ENCODE peak calls at places on chromosome 3, in five cellular contexts. A is astrocyte, E is OCI-LY7, R is HepG2, L is cardiac muscle cell. Q is an unnamed sample.

GRCh38 chr3:3170998-3171397 is 8.5 kb downstream of the CRBN start:
- DNase-seq in A (no peak), E (peak; percentile 27), R (no peak), L (peak; percentile 50), Q (no peak)

GRCh38 chr3:59540241-59540640 is 490.4 kb upstream of the CFAP20DC start:
- DNase-seq in A (peak; percentile 70), E (no peak), R (no peak), L (no peak), Q (no peak)

GRCh38 chr3:111336511-111336910 is 205.5 kb upstream of the CD96 start:
- DNase-seq in A (peak; percentile 36), E (no peak), R (no peak), L (peak; percentile 17), Q (no peak)

GRCh38 chr3:170007031-170007663 is 30.6 kb upstream of the GPR160 start:
- DNase-seq in A (peak; percentile 64), E (peak; percentile 69), R (peak; percentile 51), L (peak; percentile 92), Q (no peak)

GRCh38 chr3:56763233-56763632 is 38.5 kb downstream of the ARHGEF3 start:
- DNase-seq in A (no peak), E (no peak), R (no peak), L (no peak), Q (no peak)

GRCh38 chr3:38646062-38646461 is 3.4 kb downstream of the SCN5A start:
- DNase-seq in A (no peak), E (no peak), R (no peak), L (no peak), Q (no peak)

GRCh38 chr3:171936231-171936841 is 93.2 kb downstream of the TMEM212 start:
- DNase-seq in A (peak; percentile 82), E (no peak), R (no peak), L (peak; percentile 92), Q (no peak)

GRCh38 chr3:101695779-101696372 is 9.4 kb upstream of the RPL24 start:
- DNase-seq in A (peak; percentile 25), E (peak; percentile 81), R (peak; percentile 67), L (peak; percentile 68), Q (no peak)

GRCh38 chr3:123419156-123419849 is 29.6 kb downstream of the ADCY5 start:
- DNase-seq in A (no peak), E (no peak), R (no peak), L (no peak), Q (no peak)

GRCh38 chr3:31132132-31132769 is 237.8 kb upstream of the GADL1 start:
- DNase-seq in A (peak; percentile 36), E (peak; percentile 54), R (peak; percentile 39), L (peak; percentile 68), Q (no peak)

GRCh38 chr3:143360244-143360643 is 240.7 kb downstream of the CHST2 start:
- DNase-seq in A (peak; percentile 60), E (no peak), R (no peak), L (peak; percentile 49), Q (no peak)

GRCh38 chr3:56988874-56989433 is 71.5 kb upstream of the SPATA12 start:
- DNase-seq in A (peak; percentile 44), E (peak; percentile 78), R (peak; percentile 73), L (peak; percentile 93), Q (peak; percentile 85)

DNA sequence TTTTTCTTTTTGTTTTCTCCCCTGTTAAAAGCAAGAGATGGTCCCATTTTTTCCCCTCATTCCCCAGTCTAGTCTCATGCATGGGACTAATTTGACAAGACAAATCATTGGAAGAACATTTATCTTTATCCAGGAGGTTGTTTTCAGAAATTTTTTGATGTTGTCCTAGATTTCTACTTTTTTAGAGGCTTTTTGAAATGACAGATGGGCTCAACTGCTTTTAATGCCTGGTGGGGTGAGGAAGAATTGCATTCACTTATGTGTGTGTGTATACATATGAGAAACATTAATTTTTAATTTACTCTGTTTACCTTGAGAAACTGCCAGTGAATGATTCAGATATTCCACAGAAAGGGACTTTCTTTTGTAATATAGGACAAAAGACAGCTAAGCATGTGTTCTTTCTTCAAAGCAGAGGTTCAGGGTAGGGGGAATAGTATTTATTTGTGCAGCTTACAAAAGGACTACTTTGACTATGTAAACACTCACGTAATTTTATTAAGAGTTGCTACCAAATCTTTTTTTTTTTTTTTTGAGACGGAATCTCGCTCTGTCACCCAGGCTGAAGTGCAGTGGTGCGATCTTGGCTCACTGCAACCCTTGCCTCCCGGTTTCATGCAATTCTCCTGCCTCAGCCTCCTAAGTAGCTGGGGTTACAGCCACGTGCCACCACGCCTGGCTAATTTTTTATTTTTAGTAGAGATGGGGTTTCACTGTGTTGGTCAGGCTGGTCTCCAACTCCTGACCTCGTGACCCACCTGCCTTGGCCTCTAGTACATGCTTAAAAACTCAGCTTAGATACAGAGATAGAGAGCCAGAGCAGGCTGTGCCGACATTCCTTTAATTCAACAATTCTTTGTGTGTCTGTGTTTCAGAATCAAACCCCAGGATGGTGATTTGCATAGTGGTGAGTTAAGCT is 130.1 kb upstream of the RARB start:
- DNase-seq in A (peak; percentile 32), E (no peak), R (no peak), L (peak; percentile 13), Q (no peak)
- TF ChIP-seq CTCF in A (no peak), E (no peak), R (no peak), L (no peak), Q (no peak)

GRCh38 chr3:114824014-114824413 is 323.1 kb downstream of the ZBTB20 start:
- DNase-seq in A (no peak), E (no peak), R (no peak), L (no peak), Q (no peak)

GRCh38 chr3:114827495-114827894 is 319.6 kb downstream of the ZBTB20 start:
- DNase-seq in A (peak; percentile 30), E (peak; percentile 43), R (peak; percentile 66), L (peak; percentile 66), Q (no peak)

GRCh38 chr3:114823061-114823460 is 324.0 kb downstream of the ZBTB20 start:
- DNase-seq in A (no peak), E (no peak), R (no peak), L (no peak), Q (no peak)
- H3K27ac ChIP-seq in A (no peak overlapping the region), E (no peak overlapping the region), R (no peak overlapping the region), L (no peak overlapping the region), Q (no peak overlapping the region)

GRCh38 chr3:61448378-61448777 is 113.0 kb upstream of the PTPRG start:
- DNase-seq in A (no peak), E (no peak), R (no peak), L (peak; percentile 20), Q (no peak)
- H3K4me1 ChIP-seq in A (no peaks in the 10 kb centered on the region), E (no peaks in the 10 kb centered on the region), R (peaks cover 9% of the 10 kb centered on the region), L (peaks cover 5% of the 10 kb centered on the region), Q (no peaks in the 10 kb centered on the region)

DNA sequence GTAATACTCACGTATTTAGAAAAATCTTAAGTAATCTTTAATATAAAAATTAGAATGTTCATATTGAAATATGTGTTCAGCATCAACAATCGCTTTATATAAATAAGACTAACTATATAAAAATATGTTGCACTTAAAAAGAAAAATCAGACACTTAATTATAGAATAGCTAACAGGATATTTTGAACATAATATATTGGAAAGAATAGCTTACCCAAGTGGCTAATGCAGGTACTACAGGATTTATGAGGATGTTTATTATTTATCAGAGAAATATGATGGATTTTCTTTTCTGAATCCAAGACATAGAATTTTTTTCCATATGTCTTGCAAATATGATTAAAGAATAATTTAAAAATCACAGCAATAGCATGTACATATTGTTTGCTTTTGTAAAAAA is 567.9 kb upstream of the GBE1 start:
- DNase-seq in A (no peak), E (no peak), R (no peak), L (no peak), Q (no peak)
- TF ChIP-seq CTCF in A (peak; percentile 3), E (peak; percentile 65), R (no peak), L (peak; percentile 14), Q (no peak)

DNA sequence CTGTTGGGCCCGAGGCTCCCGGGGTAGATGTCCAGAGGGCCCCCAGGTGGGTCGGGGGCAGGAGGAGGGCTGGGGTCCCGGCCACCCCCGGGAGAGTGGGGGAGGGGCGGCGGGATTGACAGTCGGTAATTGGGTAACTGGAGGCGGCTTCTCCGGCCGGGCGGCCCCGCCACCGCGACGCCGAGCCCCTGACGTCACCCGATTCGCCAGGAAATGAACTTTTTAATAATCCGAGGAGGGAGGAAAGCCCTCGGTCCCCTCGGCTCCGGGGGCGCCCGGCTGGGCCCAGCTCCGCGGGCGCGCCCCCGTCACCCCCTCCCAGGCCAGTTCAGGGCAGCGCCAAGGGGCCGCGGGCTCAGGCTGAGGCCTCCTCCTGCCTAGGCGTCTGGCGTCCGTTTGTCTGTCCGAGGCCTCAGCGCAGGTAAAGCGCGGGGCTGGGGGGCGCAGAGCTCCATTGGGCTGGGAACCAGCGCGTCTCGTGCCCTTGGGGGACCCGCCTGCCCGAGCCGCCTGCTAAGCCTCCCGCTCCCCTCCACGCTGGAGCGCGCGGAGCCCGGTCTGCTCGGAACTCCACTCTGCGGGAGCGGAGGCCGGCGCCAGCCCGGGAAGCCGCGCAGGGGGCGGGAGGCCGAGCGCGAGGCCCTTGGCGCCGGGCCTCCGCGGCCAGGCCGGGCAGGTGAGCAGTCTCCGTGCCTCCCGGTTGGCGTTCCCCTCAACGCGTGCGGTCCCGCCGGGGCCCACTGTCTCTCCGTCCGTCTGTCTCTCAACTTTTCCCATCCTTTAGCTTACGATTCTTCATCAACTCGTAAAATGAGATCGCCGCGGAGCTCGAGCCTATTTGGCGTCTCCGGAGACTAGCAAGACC is 3.8 kb downstream of the GATA2 start:
- DNase-seq in A (no peak), E (no peak), R (peak; percentile 65), L (peak; percentile 65), Q (no peak)
- H3K27ac ChIP-seq in A (peak overlapping the region; percentile 33), E (no peak overlapping the region), R (peak overlapping the region; percentile 80), L (peak overlapping the region; percentile 14), Q (peak overlapping the region; percentile 22)

DNA sequence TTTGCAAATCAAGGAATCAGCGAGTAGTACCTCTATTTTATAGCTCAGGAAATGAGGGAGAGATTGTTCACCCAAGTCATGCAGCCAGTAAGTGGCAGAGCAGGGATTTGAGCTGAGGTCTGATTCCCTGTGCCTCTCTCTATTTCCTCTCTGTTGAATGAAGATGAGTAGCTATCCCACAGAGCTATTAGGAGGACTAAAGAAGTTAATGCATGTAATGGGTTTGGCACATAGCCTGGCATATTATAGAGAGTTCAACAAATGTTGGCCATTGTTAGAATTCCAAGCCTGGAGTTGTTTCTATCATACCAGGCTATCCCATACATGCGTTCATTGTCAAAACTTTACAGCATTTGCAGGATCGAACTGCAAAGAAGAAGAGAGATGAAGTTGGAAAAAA is 21.8 kb upstream of the KLHL6 start:
- DNase-seq in A (no peak), E (no peak), R (no peak), L (no peak), Q (no peak)
- H3K4me1 ChIP-seq in A (no peaks in the 10 kb centered on the region), E (peaks cover 96% of the 10 kb centered on the region), R (no peaks in the 10 kb centered on the region), L (no peaks in the 10 kb centered on the region), Q (no peaks in the 10 kb centered on the region)

GRCh38 chr3:37163262-37164020 is 10.9 kb downstream of the LRRFIP2 start:
- DNase-seq in A (peak; percentile 89), E (no peak), R (no peak), L (peak; percentile 72), Q (no peak)
- TF ChIP-seq CTCF in A (no peak), E (no peak), R (no peak), L (no peak), Q (no peak)